ENCODE peak calls at places on chromosomes 1 and 21, in eight cellular contexts. A, K, Q, Y, F, O, X and W are unnamed samples.
A peak's percentile ranks its signal among the peaks of the same experiment; 100 is the strongest.

GRCh38 chr1:101000141-101000867 is 25.3 kb downstream of the DPH5 start:
- DNase-seq in X (peak; percentile 26), F (no peak), Y (no peak), K (no peak), A (no peak), O (no peak), Q (no peak), W (no peak)

GRCh38 chr1:21511579-21512522 is 2.6 kb downstream of the ALPL start:
- DNase-seq in F (no peak), X (peak; percentile 99), Y (peak; percentile 98), Q (no peak), A (peak; percentile 81), O (peak; percentile 79), K (no peak), W (peak; percentile 96)

GRCh38 chr1:194369060-194369459 is 1182.6 kb upstream of the B3GALT2 start:
- DNase-seq in X (no peak), Q (no peak), Y (peak; percentile 86), F (no peak), K (no peak), A (no peak), O (no peak), W (no peak)

GRCh38 chr1:207893737-207894582 is 17.0 kb downstream of the CD34 start:
- DNase-seq in X (no peak), A (no peak), Q (no peak), K (no peak), Y (no peak), F (no peak), O (no peak), W (peak; percentile 75)

GRCh38 chr1:193631306-193631705 is 444.9 kb upstream of the B3GALT2 start:
- DNase-seq in O (no peak), F (no peak), Y (no peak), Q (no peak), A (no peak), X (no peak), K (no peak), W (no peak)

GRCh38 chr1:221884821-221885220 is 142.9 kb upstream of the DUSP10 start:
- DNase-seq in F (no peak), Y (no peak), Q (no peak), K (no peak), X (peak; percentile 78), A (no peak), O (peak; percentile 57), W (peak; percentile 64)

GRCh38 chr1:225981714-225982113 is 17.4 kb downstream of the SDE2 start:
- DNase-seq in Y (no peak), X (no peak), Q (no peak), K (no peak), O (no peak), F (no peak), A (no peak), W (no peak)

GRCh38 chr1:4965346-4965726 is 310.9 kb downstream of the AJAP1 start:
- DNase-seq in Q (no peak), F (no peak), A (peak; percentile 12), K (peak; percentile 55), O (no peak), Y (no peak), X (no peak), W (no peak)

GRCh38 chr1:183148599-183148998 is 37.5 kb upstream of the LAMC2 start:
- DNase-seq in O (no peak), Y (peak; percentile 64), K (no peak), X (peak; percentile 70), Q (no peak), F (no peak), A (no peak), W (peak; percentile 87)

GRCh38 chr1:104780470-104781078 is 1030.9 kb downstream of the AMY1C start:
- DNase-seq in O (peak; percentile 2), Y (no peak), K (peak; percentile 67), F (no peak), X (peak; percentile 42), A (no peak), Q (peak; percentile 52), W (peak; percentile 3)

GRCh38 chr1:231194843-231195516 is 33.1 kb downstream of the TRIM67 start:
- DNase-seq in K (no peak), F (no peak), Y (no peak), X (no peak), A (no peak), O (peak; percentile 60), Q (no peak), W (no peak)

GRCh38 chr21:25811186-25811585 is 76.4 kb downstream of the GABPA start:
- DNase-seq in A (no peak), Q (no peak), F (no peak), Y (no peak), O (no peak), K (no peak), X (no peak), W (no peak)

GRCh38 chr1:98325646-98326441 is 335.7 kb upstream of the SNX7 start:
- DNase-seq in F (no peak), O (peak; percentile 98), K (no peak), X (peak; percentile 93), A (no peak), Y (peak; percentile 89), Q (no peak), W (peak; percentile 91)

GRCh38 chr1:111496398-111496797 is 7.0 kb downstream of the ADORA3 start:
- DNase-seq in O (no peak), K (no peak), X (no peak), A (no peak), Q (no peak), F (no peak), Y (no peak), W (no peak)

GRCh38 chr1:13517193-13517812 is 3.5 kb upstream of the LRRC38 start:
- DNase-seq in O (no peak), Q (no peak), X (peak; percentile 20), Y (no peak), A (no peak), K (peak; percentile 90), F (no peak), W (no peak)

GRCh38 chr1:2443285-2444137 is 31.1 kb upstream of the PEX10 start:
- DNase-seq in X (no peak), F (no peak), A (no peak), O (no peak), K (peak; percentile 81), Y (no peak), Q (no peak), W (no peak)

GRCh38 chr1:38990401-38990745 is 703 bp upstream of the AKIRIN1 start:
- DNase-seq in A (no peak), Q (no peak), Y (peak; percentile 28), K (no peak), O (peak; percentile 7), F (no peak), X (peak; percentile 58), W (no peak)

GRCh38 chr1:94095112-94095637 is 25.8 kb downstream of the ABCA4 start:
- DNase-seq in X (peak; percentile 99), F (no peak), O (peak; percentile 33), K (peak; percentile 65), A (no peak), Y (peak; percentile 94), Q (no peak), W (peak; percentile 67)

GRCh38 chr1:234871710-234872262 is 256.9 kb downstream of the TOMM20 start:
- DNase-seq in Y (peak; percentile 86), F (no peak), Q (no peak), K (peak; percentile 70), A (no peak), X (no peak), O (peak; percentile 88), W (peak; percentile 69)

GRCh38 chr1:193283026-193283425 is 96.6 kb upstream of the B3GALT2 start:
- DNase-seq in F (no peak), Y (peak; percentile 65), Q (no peak), K (peak; percentile 69), X (peak; percentile 76), O (peak; percentile 13), A (no peak), W (peak; percentile 66)

GRCh38 chr1:3890389-3891328 is 9.4 kb downstream of the C1orf174 start:
- DNase-seq in Q (no peak), F (no peak), K (no peak), X (no peak), A (no peak), Y (no peak), O (no peak), W (no peak)

GRCh38 chr1:111221633-111222286 is 5.8 kb upstream of the CHI3L2 start:
- DNase-seq in Y (peak; percentile 36), Q (no peak), A (no peak), X (peak; percentile 17), K (no peak), O (peak; percentile 16), F (no peak), W (no peak)

GRCh38 chr21:36753556-36753955 is 54.6 kb downstream of the SIM2 start:
- DNase-seq in F (no peak), A (no peak), O (peak; percentile 50), X (peak; percentile 91), Y (peak; percentile 94), K (no peak), Q (no peak), W (no peak)

GRCh38 chr21:26587621-26588260 is 14.7 kb upstream of the CYYR1 start:
- DNase-seq in F (no peak), Q (no peak), K (no peak), O (peak; percentile 44), A (no peak), X (peak; percentile 78), Y (peak; percentile 70), W (peak; percentile 66)

GRCh38 chr21:33687634-33688033 is 45.3 kb downstream of the ITSN1 start:
- DNase-seq in O (no peak), A (no peak), X (no peak), F (no peak), K (no peak), Y (no peak), Q (no peak), W (no peak)

GRCh38 chr21:14685568-14685967 is 139.5 kb upstream of the SAMSN1 start:
- DNase-seq in K (no peak), O (no peak), F (no peak), A (no peak), Y (no peak), X (peak; percentile 11), Q (no peak), W (no peak)

GRCh38 chr21:38261851-38262250 is 5.1 kb downstream of the KCNJ15 start:
- DNase-seq in F (no peak), Q (no peak), A (no peak), X (peak; percentile 22), K (no peak), O (no peak), Y (peak; percentile 46), W (no peak)